ENCODE peak calls at places on chromosomes 1 and 21, in eight cellular contexts. P, O, N, K, Q, B, M and U are unnamed samples.
A peak's percentile ranks its signal among the peaks of the same experiment; 100 is the strongest.

GRCh38 chr1:184380468-184380867 is 6.4 kb upstream of the C1orf21 start:
- DNase-seq in K (no peak), M (no peak), Q (no peak), B (no peak), N (no peak), P (no peak), O (no peak), U (no peak)

GRCh38 chr21:39388811-39389155 is 39.9 kb upstream of the HMGN1 start:
- DNase-seq in P (no peak), K (no peak), Q (no peak), O (no peak), B (no peak), N (no peak), M (no peak), U (no peak)

GRCh38 chr1:27333717-27334279 is 8.0 kb upstream of the SYTL1 start:
- DNase-seq in N (no peak), P (no peak), M (no peak), O (no peak), B (no peak), Q (no peak), K (no peak), U (no peak)

GRCh38 chr1:15115542-15116330 is 37.8 kb upstream of the TMEM51 start:
- DNase-seq in O (no peak), K (no peak), P (no peak), M (no peak), N (no peak), B (no peak), Q (no peak), U (no peak)

GRCh38 chr1:17184822-17185484 is 20.0 kb upstream of the PADI1 start:
- DNase-seq in P (no peak), K (no peak), B (no peak), O (no peak), N (no peak), M (no peak), Q (no peak), U (peak; percentile 86)

GRCh38 chr1:240404286-240404685 is 207.7 kb downstream of the GREM2 start:
- DNase-seq in P (no peak), O (no peak), K (no peak), N (no peak), B (no peak), M (no peak), Q (no peak), U (no peak)

GRCh38 chr1:91730781-91731732 is 154.9 kb downstream of the TGFBR3 start:
- DNase-seq in P (peak; percentile 63), B (no peak), O (no peak), Q (no peak), N (peak; percentile 62), M (peak; percentile 80), K (peak; percentile 69), U (peak; percentile 93)

GRCh38 chr21:35677298-35677841 is 383.0 kb downstream of the SETD4 start:
- DNase-seq in N (no peak), O (no peak), B (no peak), M (no peak), K (no peak), Q (no peak), P (no peak), U (no peak)

GRCh38 chr1:181141431-181141910 is 53.0 kb downstream of the IER5 start:
- DNase-seq in B (no peak), N (peak; percentile 93), M (no peak), K (no peak), P (peak; percentile 80), O (peak; percentile 73), Q (no peak), U (peak; percentile 36)

GRCh38 chr1:8408151-8408839 is 90.4 kb downstream of the SLC45A1 start:
- DNase-seq in K (peak; percentile 81), N (no peak), P (peak; percentile 90), M (no peak), B (no peak), O (peak; percentile 90), Q (no peak), U (peak; percentile 89)

GRCh38 chr1:239858058-239858457 is 233.6 kb upstream of the FMN2 start:
- DNase-seq in K (no peak), O (no peak), N (peak; percentile 30), B (no peak), P (peak; percentile 60), Q (no peak), M (no peak), U (no peak)

GRCh38 chr1:31551206-31551605 is 25.1 kb upstream of the TINAGL1 start:
- DNase-seq in Q (no peak), K (no peak), P (no peak), O (no peak), M (no peak), B (no peak), N (no peak), U (peak; percentile 80)

GRCh38 chr1:204203206-204203767 is 7.0 kb upstream of the KISS1 start:
- DNase-seq in O (no peak), K (no peak), M (no peak), Q (no peak), N (no peak), B (no peak), P (no peak), U (no peak)

GRCh38 chr21:28016571-28016970 is 976.1 kb downstream of the LTN1 start:
- DNase-seq in N (no peak), P (no peak), M (no peak), O (no peak), B (no peak), Q (no peak), K (no peak), U (peak; percentile 5)

GRCh38 chr1:218374401-218374848 is 29.3 kb downstream of the TGFB2 start:
- DNase-seq in K (no peak), N (no peak), Q (no peak), O (no peak), P (peak; percentile 60), B (no peak), M (no peak), U (peak; percentile 56)

GRCh38 chr1:190022709-190023108 is 455.0 kb downstream of the BRINP3 start:
- DNase-seq in B (no peak), N (peak; percentile 79), M (no peak), P (peak; percentile 65), O (no peak), Q (peak; percentile 10), K (no peak), U (no peak)

GRCh38 chr1:3684031-3684430 is 31.7 kb downstream of the TP73 start:
- DNase-seq in K (no peak), M (no peak), B (no peak), N (no peak), O (no peak), Q (no peak), P (no peak), U (peak; percentile 2)
- H3K4me3 ChIP-seq in K (no peak overlapping the region), M (no peak overlapping the region), B (no peak overlapping the region), N (peak overlapping the region; percentile 16), O (no peak overlapping the region), Q (no peak overlapping the region), P (no peak overlapping the region), U (no peak overlapping the region)

GRCh38 chr1:111958075-111958474 is 31.4 kb downstream of the KCND3 start:
- DNase-seq in M (no peak), O (no peak), K (no peak), N (no peak), Q (no peak), B (no peak), P (no peak), U (no peak)
- TF ChIP-seq CTCF in M (no peak), O (no peak), K (no peak), N (no peak), Q (no peak), B (no peak), P (no peak), U (no peak)

DNA sequence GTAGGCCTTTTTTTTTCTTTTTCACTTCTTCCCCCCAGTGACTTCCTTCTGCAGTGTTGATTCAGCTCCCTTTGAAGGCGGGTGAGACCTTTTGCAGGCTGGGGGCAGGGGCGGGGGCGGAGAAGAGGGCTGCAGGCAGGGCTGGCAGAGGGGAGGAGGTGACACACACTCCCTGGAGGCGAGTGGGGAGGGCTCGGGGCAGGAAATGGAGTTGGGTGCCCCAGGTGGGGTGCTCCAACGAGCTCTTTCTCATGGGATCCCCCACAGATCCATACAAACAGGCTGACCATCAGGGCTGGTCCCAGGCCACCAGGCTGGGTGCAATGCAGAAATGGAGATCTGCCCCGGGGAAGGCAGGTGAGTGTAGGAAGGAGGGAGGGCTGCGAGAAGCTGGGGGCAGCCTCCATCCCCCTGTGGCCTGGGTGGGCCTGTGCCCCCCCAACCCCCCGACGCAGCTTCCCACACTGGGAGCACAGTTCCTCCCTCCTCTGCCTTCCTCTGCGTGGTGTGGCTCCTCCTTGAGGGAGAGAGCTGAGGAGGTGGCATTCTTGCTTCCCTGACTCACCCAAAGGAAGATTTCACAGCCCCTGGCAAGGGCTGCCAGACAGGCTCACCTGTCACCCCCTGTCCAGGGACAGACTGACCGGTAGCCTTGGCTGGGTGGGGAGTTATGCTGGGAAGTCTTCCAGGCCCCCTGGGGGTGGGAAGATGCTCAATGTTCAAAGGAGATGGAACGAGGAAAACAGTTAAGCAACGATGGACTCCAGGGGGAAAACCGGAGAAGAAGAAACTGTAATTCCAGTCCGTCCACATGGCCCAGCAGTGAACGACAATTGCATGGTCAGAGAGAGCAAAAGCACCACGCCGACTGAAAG is 7.1 kb upstream of the ITGB2 start:
- DNase-seq in P (peak; percentile 62), M (peak; percentile 81), N (peak; percentile 73), B (no peak), K (peak; percentile 66), Q (no peak), O (no peak), U (peak; percentile 51)
- H3K4me3 ChIP-seq in P (no peak overlapping the region), M (peak overlapping the region; percentile 23), N (no peak overlapping the region), B (no peak overlapping the region), K (no peak overlapping the region), Q (peak overlapping the region; percentile 44), O (no peak overlapping the region), U (no peak overlapping the region)

GRCh38 chr1:153292740-153293479 is 19.8 kb downstream of the PGLYRP3 start:
- DNase-seq in O (peak; percentile 38), B (no peak), N (no peak), Q (no peak), M (no peak), P (no peak), K (no peak), U (no peak)

GRCh38 chr1:153292185-153292584 is 20.6 kb downstream of the PGLYRP3 start:
- DNase-seq in M (no peak), N (peak; percentile 12), Q (no peak), O (peak; percentile 54), B (no peak), K (no peak), P (no peak), U (no peak)

GRCh38 chr1:153291514-153291913 is 21.2 kb downstream of the PGLYRP3 start:
- DNase-seq in K (no peak), P (no peak), O (peak; percentile 32), N (no peak), M (no peak), B (no peak), Q (no peak), U (no peak)

GRCh38 chr1:153293480-153293775 is 19.3 kb downstream of the PGLYRP3 start:
- DNase-seq in O (no peak), P (no peak), B (no peak), N (peak; percentile 85), K (no peak), Q (no peak), M (no peak), U (no peak)

DNA sequence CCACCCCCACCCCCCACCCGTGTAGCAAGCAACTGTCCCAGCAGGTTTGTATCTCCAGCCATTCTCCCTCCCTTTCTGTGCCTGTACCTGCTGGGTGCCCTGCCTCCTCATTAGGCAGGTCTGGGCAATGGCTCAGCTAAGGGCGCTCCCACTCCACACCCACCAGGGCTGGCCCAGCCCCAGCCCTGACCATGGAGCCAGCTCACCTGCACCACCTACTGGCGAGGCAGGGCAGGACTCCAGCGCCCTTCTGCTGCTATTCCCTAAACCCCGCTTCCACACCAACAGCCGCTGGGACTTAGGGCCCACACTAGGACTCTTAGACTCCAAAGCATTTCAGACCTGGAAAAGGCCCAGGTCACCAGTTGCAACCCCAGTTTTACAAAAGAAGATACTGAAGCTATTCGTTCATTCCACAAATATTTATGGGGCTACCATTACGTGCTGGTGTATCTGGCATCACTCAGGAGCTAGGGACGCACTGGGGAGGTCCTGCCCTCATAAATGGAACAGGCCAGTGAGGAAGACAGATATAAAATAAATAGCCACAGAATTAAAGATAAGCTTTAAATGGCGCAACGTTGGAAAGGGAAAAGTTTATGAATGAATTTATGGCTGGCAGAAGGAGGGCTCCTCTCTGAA is 24.0 kb downstream of the PGLYRP3 start:
- DNase-seq in O (peak; percentile 43), M (no peak), N (peak; percentile 86), K (no peak), P (no peak), B (no peak), Q (peak; percentile 27), U (no peak)
- TF ChIP-seq CTCF in O (no peak), M (peak; percentile 43), N (peak; percentile 89), K (no peak), P (peak; percentile 32), B (no peak), Q (peak; percentile 39), U (peak; percentile 57)